ENCODE peak calls at places on chromosomes 7 and 10, in four cellular contexts. One of them, this sample, is unnamed.

GRCh38 chr7:77649950-77650349 is 46.3 kb upstream of the RSBN1L start:
- DNase-seq in occipital lobe: no peak
- DNase-seq in fibroblast of lung: peak
- DNase-seq in AG08395: peak
- DNase-seq in this sample: no peak

GRCh38 chr7:1267016-1267900 is 34.6 kb downstream of the UNCX start:
- DNase-seq in occipital lobe: no peak
- DNase-seq in fibroblast of lung: no peak
- DNase-seq in AG08395: no peak
- DNase-seq in this sample: no peak

GRCh38 chr7:41880107-41880506 is 177.2 kb upstream of the INHBA start:
- DNase-seq in occipital lobe: no peak
- DNase-seq in AG08395: peak
- DNase-seq in fibroblast of lung: peak
- DNase-seq in this sample: no peak

GRCh38 chr7:128398016-128398840 is 11.6 kb downstream of the IMPDH1 start:
- DNase-seq in occipital lobe: peak
- DNase-seq in fibroblast of lung: no peak
- DNase-seq in AG08395: peak
- DNase-seq in this sample: no peak

GRCh38 chr7:100629117-100629711 is 12.1 kb downstream of the TFR2 start:
- DNase-seq in fibroblast of lung: no peak
- DNase-seq in occipital lobe: no peak
- DNase-seq in AG08395: no peak
- DNase-seq in this sample: no peak

GRCh38 chr10:55641601-55642000 is 719.5 kb downstream of the ZWINT start:
- DNase-seq in fibroblast of lung: no peak
- DNase-seq in occipital lobe: no peak
- DNase-seq in AG08395: no peak
- DNase-seq in this sample: no peak

GRCh38 chr7:94177441-94177840 is 173.3 kb upstream of the BET1 start:
- DNase-seq in AG08395: no peak
- DNase-seq in fibroblast of lung: no peak
- DNase-seq in occipital lobe: no peak
- DNase-seq in this sample: no peak

GRCh38 chr7:125516194-125516593 is 586.6 kb upstream of the POT1 start:
- DNase-seq in fibroblast of lung: no peak
- DNase-seq in occipital lobe: no peak
- DNase-seq in AG08395: no peak
- DNase-seq in this sample: no peak

GRCh38 chr10:122298598-122299301 is 27.7 kb downstream of the BTBD16 start:
- DNase-seq in AG08395: peak
- DNase-seq in fibroblast of lung: peak
- DNase-seq in occipital lobe: peak
- DNase-seq in this sample: peak

GRCh38 chr10:132394201-132394811 is 2.7 kb upstream of the PWWP2B start:
- DNase-seq in occipital lobe: no peak
- DNase-seq in fibroblast of lung: no peak
- DNase-seq in AG08395: no peak
- DNase-seq in this sample: no peak

GRCh38 chr7:153832160-153832559 is 220.0 kb upstream of the DPP6 start:
- DNase-seq in occipital lobe: no peak
- DNase-seq in fibroblast of lung: no peak
- DNase-seq in AG08395: no peak
- DNase-seq in this sample: no peak

GRCh38 chr7:74356589-74357315 is 67.5 kb downstream of the CLIP2 start:
- DNase-seq in fibroblast of lung: peak
- DNase-seq in AG08395: no peak
- DNase-seq in occipital lobe: no peak
- DNase-seq in this sample: no peak

GRCh38 chr10:74900297-74900696 is 73.9 kb downstream of the KAT6B start:
- DNase-seq in fibroblast of lung: no peak
- DNase-seq in AG08395: no peak
- DNase-seq in occipital lobe: no peak
- DNase-seq in this sample: no peak

GRCh38 chr7:117282239-117282812 is 40.5 kb downstream of the WNT2 start:
- DNase-seq in occipital lobe: no peak
- DNase-seq in AG08395: no peak
- DNase-seq in fibroblast of lung: no peak
- DNase-seq in this sample: no peak

GRCh38 chr10:5514226-5514881 is 10.4 kb upstream of the CALML3 start:
- DNase-seq in AG08395: no peak
- DNase-seq in fibroblast of lung: no peak
- DNase-seq in occipital lobe: no peak
- DNase-seq in this sample: no peak

GRCh38 chr7:1454471-1455065 is 4.7 kb downstream of the MICALL2 start:
- DNase-seq in AG08395: no peak
- DNase-seq in fibroblast of lung: no peak
- DNase-seq in occipital lobe: no peak
- DNase-seq in this sample: no peak